ENCODE peak calls at places on chromosomes 13 and 19, in six cellular contexts. One of them, this sample, is unnamed.

GRCh38 chr19:29504454-29504853 is 21.3 kb upstream of the VSTM2B start:
- DNase-seq in activated CD4-positive, CD25-positive, alpha-beta regulatory T cell: no peak
- DNase-seq in stimulated activated CD4-positive, alpha-beta T cell treated with anti-CD3 and anti-CD28 coated beads, TNF-alpha, amount 100 ng/mL, for 4 hours: no peak
- DNase-seq in pulmonary artery endothelial cell: no peak
- DNase-seq in pancreas: peak
- DNase-seq in testis: no peak
- DNase-seq in this sample: no peak

GRCh38 chr13:74966814-74967213 is 515.2 kb downstream of the TBC1D4 start:
- DNase-seq in stimulated activated CD4-positive, alpha-beta T cell treated with anti-CD3 and anti-CD28 coated beads, TNF-alpha, amount 100 ng/mL, for 4 hours: no peak
- DNase-seq in testis: no peak
- DNase-seq in pancreas: no peak
- DNase-seq in activated CD4-positive, CD25-positive, alpha-beta regulatory T cell: no peak
- DNase-seq in pulmonary artery endothelial cell: peak
- DNase-seq in this sample: no peak

GRCh38 chr19:45063851-45064801 is 12.2 kb downstream of the ZNF296 start:
- DNase-seq in activated CD4-positive, CD25-positive, alpha-beta regulatory T cell: no peak
- DNase-seq in testis: no peak
- DNase-seq in pancreas: no peak
- DNase-seq in pulmonary artery endothelial cell: no peak
- DNase-seq in stimulated activated CD4-positive, alpha-beta T cell treated with anti-CD3 and anti-CD28 coated beads, TNF-alpha, amount 100 ng/mL, for 4 hours: no peak
- DNase-seq in this sample: no peak

GRCh38 chr19:12244370-12244769 is 50.3 kb downstream of the ZNF44 start:
- DNase-seq in testis: no peak
- DNase-seq in activated CD4-positive, CD25-positive, alpha-beta regulatory T cell: no peak
- DNase-seq in pulmonary artery endothelial cell: no peak
- DNase-seq in stimulated activated CD4-positive, alpha-beta T cell treated with anti-CD3 and anti-CD28 coated beads, TNF-alpha, amount 100 ng/mL, for 4 hours: no peak
- DNase-seq in pancreas: no peak
- DNase-seq in this sample: no peak

GRCh38 chr13:51297556-51297955 is 41.9 kb upstream of the SERPINE3 start:
- DNase-seq in activated CD4-positive, CD25-positive, alpha-beta regulatory T cell: no peak
- DNase-seq in pancreas: no peak
- DNase-seq in stimulated activated CD4-positive, alpha-beta T cell treated with anti-CD3 and anti-CD28 coated beads, TNF-alpha, amount 100 ng/mL, for 4 hours: no peak
- DNase-seq in testis: no peak
- DNase-seq in pulmonary artery endothelial cell: no peak
- DNase-seq in this sample: no peak

GRCh38 chr19:1968279-1969175 is 27.6 kb downstream of the CSNK1G2 start:
- DNase-seq in stimulated activated CD4-positive, alpha-beta T cell treated with anti-CD3 and anti-CD28 coated beads, TNF-alpha, amount 100 ng/mL, for 4 hours: no peak
- DNase-seq in testis: no peak
- DNase-seq in pancreas: no peak
- DNase-seq in activated CD4-positive, CD25-positive, alpha-beta regulatory T cell: no peak
- DNase-seq in pulmonary artery endothelial cell: no peak
- DNase-seq in this sample: no peak

GRCh38 chr13:109096101-109096500 is 466.7 kb downstream of the MYO16 start:
- DNase-seq in activated CD4-positive, CD25-positive, alpha-beta regulatory T cell: no peak
- DNase-seq in pulmonary artery endothelial cell: no peak
- DNase-seq in stimulated activated CD4-positive, alpha-beta T cell treated with anti-CD3 and anti-CD28 coated beads, TNF-alpha, amount 100 ng/mL, for 4 hours: no peak
- DNase-seq in pancreas: no peak
- DNase-seq in testis: no peak
- DNase-seq in this sample: no peak

GRCh38 chr19:14161305-14161704 is 24.9 kb upstream of the ASF1B start:
- DNase-seq in pulmonary artery endothelial cell: no peak
- DNase-seq in activated CD4-positive, CD25-positive, alpha-beta regulatory T cell: no peak
- DNase-seq in pancreas: no peak
- DNase-seq in testis: no peak
- DNase-seq in stimulated activated CD4-positive, alpha-beta T cell treated with anti-CD3 and anti-CD28 coated beads, TNF-alpha, amount 100 ng/mL, for 4 hours: no peak
- DNase-seq in this sample: no peak

GRCh38 chr13:82654851-82655517 is 1227.3 kb downstream of the SLITRK1 start:
- DNase-seq in testis: no peak
- DNase-seq in activated CD4-positive, CD25-positive, alpha-beta regulatory T cell: no peak
- DNase-seq in stimulated activated CD4-positive, alpha-beta T cell treated with anti-CD3 and anti-CD28 coated beads, TNF-alpha, amount 100 ng/mL, for 4 hours: no peak
- DNase-seq in pancreas: peak
- DNase-seq in pulmonary artery endothelial cell: no peak
- DNase-seq in this sample: peak

GRCh38 chr13:110073982-110074381 is 233.0 kb downstream of the COL4A1 start:
- DNase-seq in pancreas: no peak
- DNase-seq in activated CD4-positive, CD25-positive, alpha-beta regulatory T cell: no peak
- DNase-seq in testis: no peak
- DNase-seq in pulmonary artery endothelial cell: no peak
- DNase-seq in stimulated activated CD4-positive, alpha-beta T cell treated with anti-CD3 and anti-CD28 coated beads, TNF-alpha, amount 100 ng/mL, for 4 hours: no peak
- DNase-seq in this sample: no peak

GRCh38 chr13:23922005-23922932 is 25.0 kb upstream of the C1QTNF9B start:
- DNase-seq in activated CD4-positive, CD25-positive, alpha-beta regulatory T cell: no peak
- DNase-seq in stimulated activated CD4-positive, alpha-beta T cell treated with anti-CD3 and anti-CD28 coated beads, TNF-alpha, amount 100 ng/mL, for 4 hours: no peak
- DNase-seq in pulmonary artery endothelial cell: no peak
- DNase-seq in testis: no peak
- DNase-seq in pancreas: no peak
- DNase-seq in this sample: no peak

GRCh38 chr13:44873486-44873885 is 115.8 kb downstream of the NUFIP1 start:
- DNase-seq in stimulated activated CD4-positive, alpha-beta T cell treated with anti-CD3 and anti-CD28 coated beads, TNF-alpha, amount 100 ng/mL, for 4 hours: no peak
- DNase-seq in pulmonary artery endothelial cell: no peak
- DNase-seq in pancreas: no peak
- DNase-seq in activated CD4-positive, CD25-positive, alpha-beta regulatory T cell: no peak
- DNase-seq in testis: no peak
- DNase-seq in this sample: no peak

GRCh38 chr13:56528040-56528760 is 612.5 kb upstream of the PRR20A start:
- DNase-seq in activated CD4-positive, CD25-positive, alpha-beta regulatory T cell: no peak
- DNase-seq in testis: no peak
- DNase-seq in stimulated activated CD4-positive, alpha-beta T cell treated with anti-CD3 and anti-CD28 coated beads, TNF-alpha, amount 100 ng/mL, for 4 hours: no peak
- DNase-seq in pulmonary artery endothelial cell: no peak
- DNase-seq in pancreas: no peak
- DNase-seq in this sample: no peak

GRCh38 chr19:3458595-3459284 is 21.6 kb downstream of the SMIM24 start:
- DNase-seq in activated CD4-positive, CD25-positive, alpha-beta regulatory T cell: no peak
- DNase-seq in stimulated activated CD4-positive, alpha-beta T cell treated with anti-CD3 and anti-CD28 coated beads, TNF-alpha, amount 100 ng/mL, for 4 hours: no peak
- DNase-seq in pulmonary artery endothelial cell: peak
- DNase-seq in testis: peak
- DNase-seq in pancreas: no peak
- DNase-seq in this sample: no peak

GRCh38 chr19:1587872-1588271 is 4.8 kb downstream of the MBD3 start:
- DNase-seq in activated CD4-positive, CD25-positive, alpha-beta regulatory T cell: no peak
- DNase-seq in testis: no peak
- DNase-seq in pancreas: no peak
- DNase-seq in pulmonary artery endothelial cell: no peak
- DNase-seq in stimulated activated CD4-positive, alpha-beta T cell treated with anti-CD3 and anti-CD28 coated beads, TNF-alpha, amount 100 ng/mL, for 4 hours: no peak
- DNase-seq in this sample: no peak

GRCh38 chr19:53881482-53882390 is at the start of gene PRKCG:
- DNase-seq in testis: no peak
- DNase-seq in stimulated activated CD4-positive, alpha-beta T cell treated with anti-CD3 and anti-CD28 coated beads, TNF-alpha, amount 100 ng/mL, for 4 hours: peak
- DNase-seq in pulmonary artery endothelial cell: no peak
- DNase-seq in activated CD4-positive, CD25-positive, alpha-beta regulatory T cell: peak
- DNase-seq in pancreas: peak
- DNase-seq in this sample: peak

GRCh38 chr13:20998649-20999415 is 62.6 kb downstream of the LATS2 start:
- DNase-seq in stimulated activated CD4-positive, alpha-beta T cell treated with anti-CD3 and anti-CD28 coated beads, TNF-alpha, amount 100 ng/mL, for 4 hours: no peak
- DNase-seq in pancreas: no peak
- DNase-seq in testis: no peak
- DNase-seq in pulmonary artery endothelial cell: no peak
- DNase-seq in activated CD4-positive, CD25-positive, alpha-beta regulatory T cell: no peak
- DNase-seq in this sample: no peak

GRCh38 chr19:19459707-19460251 is 54.3 kb downstream of the GATAD2A start:
- DNase-seq in stimulated activated CD4-positive, alpha-beta T cell treated with anti-CD3 and anti-CD28 coated beads, TNF-alpha, amount 100 ng/mL, for 4 hours: peak
- DNase-seq in testis: no peak
- DNase-seq in activated CD4-positive, CD25-positive, alpha-beta regulatory T cell: peak
- DNase-seq in pancreas: no peak
- DNase-seq in pulmonary artery endothelial cell: no peak
- DNase-seq in this sample: peak

This sample was measured in adipocyte.